ENCODE peak calls at places on chromosomes 3 and 15, in five cellular contexts. R is HepG2, L is K562, J is HCT116, N is SK-N-SH. M is an unnamed sample.

GRCh38 chr3:11480663-11481298 is 162.9 kb downstream of the VGLL4 start:
- DNase-seq in J (no peak), R (peak), N (no peak), L (peak), M (no peak)

GRCh38 chr15:75836953-75837321 is 6.3 kb upstream of the UBE2Q2 start:
- DNase-seq in N (no peak), R (no peak), L (no peak), J (no peak), M (no peak)

GRCh38 chr3:12222765-12223485 is 64.2 kb upstream of the TIMP4 start:
- DNase-seq in J (no peak), L (no peak), R (peak), N (no peak), M (no peak)

GRCh38 chr3:139746481-139746880 is 68.7 kb upstream of the NMNAT3 start:
- DNase-seq in L (no peak), N (no peak), R (no peak), J (no peak), M (no peak)

GRCh38 chr3:174303911-174304541 is 555.1 kb upstream of the NAALADL2 start:
- DNase-seq in R (no peak), L (no peak), N (no peak), J (no peak), M (no peak)

GRCh38 chr3:131544557-131544956 is 41.8 kb upstream of the MRPL3 start:
- DNase-seq in J (no peak), R (no peak), L (no peak), N (no peak), M (no peak)

GRCh38 chr15:50137330-50137761 is 18.3 kb upstream of the ATP8B4 start:
- DNase-seq in N (no peak), R (no peak), J (peak), L (peak), M (peak)

GRCh38 chr3:55160241-55160877 is 232.5 kb upstream of the LRTM1 start:
- DNase-seq in N (no peak), L (no peak), J (no peak), R (no peak), M (no peak)

GRCh38 chr15:73370151-73370550 is 1.4 kb upstream of the HCN4 start:
- DNase-seq in N (no peak), J (no peak), R (no peak), L (no peak), M (no peak)

GRCh38 chr15:89958107-89958805 is 42.9 kb upstream of the ZNF710 start:
- DNase-seq in J (no peak), L (no peak), N (no peak), R (peak), M (no peak)

GRCh38 chr3:63864008-63864871 is 573 bp downstream of the ATXN7 start:
- DNase-seq in R (no peak), J (no peak), N (peak), L (peak), M (no peak)

GRCh38 chr3:183497313-183497712 is 58.2 kb downstream of the KLHL6 start:
- DNase-seq in J (no peak), L (no peak), R (no peak), N (no peak), M (no peak)

GRCh38 chr3:177281292-177281942 is 84.1 kb upstream of the TBL1XR1 start:
- DNase-seq in N (no peak), L (no peak), J (no peak), R (no peak), M (no peak)

GRCh38 chr3:111725706-111726105 is 130.6 kb upstream of the ZBED2 start:
- DNase-seq in J (no peak), N (no peak), R (no peak), L (no peak), M (no peak)

GRCh38 chr15:72193781-72194396 is 3.7 kb downstream of the GRAMD2A start:
- DNase-seq in N (no peak), J (no peak), L (no peak), R (no peak), M (no peak)

GRCh38 chr3:65303431-65303830 is 615.6 kb upstream of the ADAMTS9 start:
- DNase-seq in N (no peak), J (no peak), L (no peak), R (no peak), M (no peak)

GRCh38 chr3:44870375-44871061 is 3.9 kb upstream of the TGM4 start:
- DNase-seq in N (no peak), L (no peak), R (peak), J (no peak), M (no peak)

GRCh38 chr15:34109775-34110663 is 8.1 kb downstream of the PGBD4 start:
- DNase-seq in L (peak), N (peak), J (peak), R (peak), M (no peak)

GRCh38 chr3:65672876-65673815 is 365.6 kb downstream of the MAGI1 start:
- DNase-seq in L (peak), R (peak), J (peak), N (peak), M (peak)

GRCh38 chr15:32991544-32992192 is 202.8 kb downstream of the FMN1 start:
- DNase-seq in L (no peak), J (no peak), R (no peak), N (no peak), M (no peak)

GRCh38 chr3:14788644-14789043 is 30.1 kb upstream of the FGD5 start:
- DNase-seq in L (peak), R (no peak), J (no peak), N (no peak), M (no peak)

GRCh38 chr15:69098688-69099087 is 61.7 kb upstream of the GLCE start:
- DNase-seq in L (no peak), R (no peak), N (no peak), J (no peak), M (no peak)

GRCh38 chr3:150365132-150365604 is 42.9 kb upstream of the TSC22D2 start:
- DNase-seq in J (peak), L (peak), R (no peak), N (no peak), M (no peak)

GRCh38 chr3:163939926-163940325 is 1138.4 kb downstream of the SI start:
- DNase-seq in L (no peak), R (no peak), N (no peak), J (peak), M (no peak)

GRCh38 chr3:65914740-65915366 is 123.9 kb downstream of the MAGI1 start:
- DNase-seq in N (no peak), L (no peak), R (no peak), J (no peak), M (no peak)

GRCh38 chr3:20125912-20126311 is 60.1 kb downstream of the SGO1 start:
- DNase-seq in J (no peak), N (no peak), L (no peak), R (no peak), M (no peak)

GRCh38 chr15:47399100-47399499 is 318.2 kb upstream of the SEMA6D start:
- DNase-seq in R (no peak), N (no peak), L (no peak), J (no peak), M (no peak)

GRCh38 chr3:182683335-182684257 is 109.7 kb upstream of the ATP11B start:
- DNase-seq in N (peak), R (peak), J (peak), L (peak), M (peak)

GRCh38 chr3:27483117-27484001 is 825 bp downstream of the SLC4A7 start:
- DNase-seq in L (no peak), R (peak), J (no peak), N (peak), M (no peak)

GRCh38 chr3:155739154-155739553 is 5.7 kb downstream of the PLCH1 start:
- DNase-seq in J (no peak), N (no peak), L (no peak), R (peak), M (no peak)

GRCh38 chr3:169813757-169814517 is 1.2 kb upstream of the LRRC34 start:
- DNase-seq in R (peak), J (no peak), L (no peak), N (no peak), M (no peak)

GRCh38 chr3:123884258-123884831 is at the start of gene MYLK:
- DNase-seq in L (peak), J (peak), N (peak), R (peak), M (no peak)

GRCh38 chr3:127610105-127610504 is 11.9 kb downstream of the MCM2 start:
- DNase-seq in L (no peak), J (no peak), R (no peak), N (no peak), M (no peak)

GRCh38 chr15:66834863-66835557 is 133.0 kb downstream of the SMAD6 start:
- DNase-seq in L (no peak), J (no peak), N (no peak), R (no peak), M (no peak)

GRCh38 chr3:131329774-131330173 is 51.8 kb upstream of the NUDT16 start:
- DNase-seq in L (no peak), R (no peak), J (no peak), N (no peak), M (no peak)

GRCh38 chr3:123282461-123282860 is 80.7 kb downstream of the SEC22A start:
- DNase-seq in L (no peak), N (no peak), R (no peak), J (no peak), M (no peak)

GRCh38 chr3:147383617-147384016 is 22.7 kb downstream of the ZIC4 start:
- DNase-seq in J (peak), R (no peak), N (no peak), L (no peak), M (no peak)
- TF ChIP-seq SIN3A in J (no peak), R (no peak), N (no peak), L (no peak), M (no peak)

GRCh38 chr15:74434260-74434915 is 630 bp upstream of the SEMA7A start:
- DNase-seq in J (no peak), R (no peak), L (no peak), N (no peak), M (no peak)
- H3K4me3 ChIP-seq in J (peak), R (no peak), L (peak), N (peak), M (peak)

DNA sequence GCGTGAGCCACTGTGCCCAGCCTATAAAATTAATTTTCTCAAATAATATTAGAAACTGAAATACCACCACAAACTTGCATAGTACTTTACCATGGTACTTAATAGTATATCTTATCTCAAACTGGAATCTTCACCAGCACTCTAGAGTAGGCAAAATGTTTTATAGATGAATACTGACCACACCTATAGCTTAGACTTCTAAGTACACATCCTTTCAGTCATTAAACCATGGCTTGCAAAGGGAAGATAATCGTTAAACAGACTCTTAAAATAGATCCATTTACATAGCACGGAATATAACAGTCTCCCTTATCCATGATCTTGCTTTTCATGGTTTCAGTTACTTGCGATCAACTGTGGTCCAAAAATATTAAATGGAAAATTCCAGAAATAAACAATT is 111.6 kb downstream of the HERC1 start:
- DNase-seq in R (no peak), J (no peak), L (no peak), N (no peak), M (no peak)
- TF ChIP-seq SIN3A in R (no peak), J (no peak), L (no peak), N (no peak), M (no peak)

GRCh38 chr15:78263351-78263781 is 996 bp upstream of the DNAJA4 start:
- DNase-seq in L (peak), N (no peak), J (no peak), R (no peak), M (no peak)

GRCh38 chr15:78265137-78265460 is 737 bp downstream of the DNAJA4 start:
- DNase-seq in N (no peak), L (no peak), R (no peak), J (no peak), M (no peak)

GRCh38 chr15:78263907-78264303 is 457 bp upstream of the DNAJA4 start:
- DNase-seq in N (no peak), R (no peak), L (peak), J (no peak), M (no peak)

GRCh38 chr15:78265752-78266224 is 1.4 kb downstream of the DNAJA4 start:
- DNase-seq in N (no peak), L (no peak), R (no peak), J (no peak), M (no peak)

DNA sequence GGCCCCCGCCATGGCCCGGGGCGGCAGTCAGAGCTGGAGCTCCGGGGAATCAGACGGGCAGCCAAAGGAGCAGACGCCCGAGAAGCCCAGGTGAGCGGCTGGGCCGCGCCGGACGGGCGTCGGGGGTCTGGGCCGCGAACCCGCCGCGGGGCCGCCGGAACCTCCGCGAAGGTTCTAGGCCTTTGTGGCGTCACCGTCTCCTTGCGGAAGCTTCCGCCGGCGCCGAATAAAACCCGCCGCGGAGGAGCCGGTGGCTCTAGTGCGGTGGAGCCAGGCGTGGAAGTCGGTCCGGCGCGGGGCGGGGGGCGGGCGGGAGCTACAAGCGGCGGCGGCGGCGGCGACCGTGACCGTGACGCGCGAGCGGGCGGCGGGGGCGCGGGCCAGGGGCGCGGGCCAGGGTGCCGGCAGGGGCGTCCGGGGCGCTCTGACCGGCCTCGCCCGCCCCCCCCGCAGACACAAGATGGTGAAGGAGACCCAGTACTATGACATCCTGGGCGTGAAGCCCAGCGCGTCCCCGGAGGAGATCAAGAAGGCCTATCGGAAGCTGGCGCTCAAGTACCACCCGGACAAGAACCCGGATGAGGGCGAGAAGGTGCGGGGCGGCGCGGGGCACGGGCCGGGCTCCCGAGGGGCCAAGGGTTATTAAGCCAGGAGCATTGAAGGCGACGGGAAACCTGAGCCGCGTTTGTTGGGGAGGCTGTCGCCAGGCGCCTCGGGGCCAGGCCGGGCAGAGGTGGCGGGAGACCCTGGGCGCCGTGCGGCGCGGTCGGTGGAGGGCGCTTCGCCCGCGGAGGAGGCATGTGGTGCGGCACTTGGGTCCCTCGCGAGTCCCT is at the start of gene DNAJA4:
- DNase-seq in L (no peak), N (peak), R (no peak), J (no peak), M (no peak)
- H3K4me3 ChIP-seq in L (no peak), N (no peak), R (no peak), J (peak), M (peak)

DNA sequence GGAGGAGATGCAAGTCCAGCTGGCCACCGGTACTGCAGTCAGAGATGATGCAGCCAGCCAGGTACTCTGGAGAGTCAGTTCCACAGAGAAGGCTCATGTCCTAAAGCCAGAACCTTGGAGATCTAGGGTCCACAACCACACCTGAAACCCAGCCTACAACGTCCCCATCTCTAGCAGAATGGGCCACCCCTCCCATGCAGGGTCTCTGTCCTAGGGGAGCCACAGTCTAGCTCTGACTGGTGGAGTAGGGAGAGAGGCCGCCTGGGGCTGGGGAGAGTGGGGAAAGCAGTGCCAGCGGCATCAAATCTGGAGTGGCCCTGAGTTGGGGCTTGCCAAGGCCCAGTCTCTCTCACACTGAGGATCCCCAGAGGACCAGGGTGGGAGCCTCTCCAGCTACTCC is 43.5 kb downstream of the PTH1R start:
- DNase-seq in N (no peak), R (no peak), L (no peak), J (no peak), M (no peak)
- TF ChIP-seq SIN3A in N (no peak), R (no peak), L (no peak), J (no peak), M (no peak)

GRCh38 chr15:101807345-101807945 is 4.1 kb downstream of the OR4F6 start:
- DNase-seq in R (no peak), J (no peak), L (no peak), N (no peak), M (no peak)
- H3K4me3 ChIP-seq in R (no peak), J (no peak), L (no peak), N (no peak), M (no peak)